ENCODE peak calls at places on chromosomes 2 and 18, in seven cellular contexts. One of them, this sample, is unnamed.

GRCh38 chr2:225429718-225430117 is 30.2 kb downstream of the NYAP2 start:
- DNase-seq in mucosa of descending colon: no peak
- DNase-seq in HS-5: no peak
- DNase-seq in sciatic nerve: no peak
- DNase-seq in upper lobe of left lung: no peak
- DNase-seq in HuH-7: no peak
- DNase-seq in NCI-H510A treated with DMSO at 0.1 percent for 48 hours: peak
- DNase-seq in this sample: peak

GRCh38 chr2:151379191-151379590 is 21.8 kb downstream of the TNFAIP6 start:
- DNase-seq in mucosa of descending colon: no peak
- DNase-seq in HS-5: no peak
- DNase-seq in sciatic nerve: no peak
- DNase-seq in upper lobe of left lung: no peak
- DNase-seq in HuH-7: no peak
- DNase-seq in NCI-H510A treated with DMSO at 0.1 percent for 48 hours: no peak
- DNase-seq in this sample: peak

GRCh38 chr2:157334335-157334734 is 8.7 kb upstream of the ERMN start:
- DNase-seq in mucosa of descending colon: no peak
- DNase-seq in HS-5: no peak
- DNase-seq in sciatic nerve: no peak
- DNase-seq in upper lobe of left lung: no peak
- DNase-seq in HuH-7: no peak
- DNase-seq in NCI-H510A treated with DMSO at 0.1 percent for 48 hours: no peak
- DNase-seq in this sample: no peak

GRCh38 chr2:172233947-172234715 is 131.4 kb upstream of the DLX2 start:
- DNase-seq in mucosa of descending colon: peak
- DNase-seq in HS-5: no peak
- DNase-seq in sciatic nerve: no peak
- DNase-seq in upper lobe of left lung: no peak
- DNase-seq in HuH-7: no peak
- DNase-seq in NCI-H510A treated with DMSO at 0.1 percent for 48 hours: no peak
- DNase-seq in this sample: no peak

GRCh38 chr2:51855683-51856082 is 823.8 kb upstream of the NRXN1 start:
- DNase-seq in mucosa of descending colon: no peak
- DNase-seq in HS-5: no peak
- DNase-seq in sciatic nerve: no peak
- DNase-seq in upper lobe of left lung: no peak
- DNase-seq in HuH-7: no peak
- DNase-seq in NCI-H510A treated with DMSO at 0.1 percent for 48 hours: no peak
- DNase-seq in this sample: no peak

GRCh38 chr2:237923507-237924163 is 43.2 kb upstream of the UBE2F start:
- DNase-seq in mucosa of descending colon: peak
- DNase-seq in HS-5: peak
- DNase-seq in sciatic nerve: peak
- DNase-seq in upper lobe of left lung: peak
- DNase-seq in HuH-7: peak
- DNase-seq in NCI-H510A treated with DMSO at 0.1 percent for 48 hours: no peak
- DNase-seq in this sample: peak

GRCh38 chr18:11553098-11553940 is 56.1 kb upstream of the SLC35G4 start:
- DNase-seq in mucosa of descending colon: no peak
- DNase-seq in HS-5: no peak
- DNase-seq in sciatic nerve: no peak
- DNase-seq in upper lobe of left lung: no peak
- DNase-seq in HuH-7: peak
- DNase-seq in NCI-H510A treated with DMSO at 0.1 percent for 48 hours: peak
- DNase-seq in this sample: peak

GRCh38 chr2:8219631-8220393 is 462.0 kb upstream of the ID2 start:
- DNase-seq in mucosa of descending colon: no peak
- DNase-seq in HS-5: no peak
- DNase-seq in sciatic nerve: no peak
- DNase-seq in upper lobe of left lung: no peak
- DNase-seq in HuH-7: no peak
- DNase-seq in NCI-H510A treated with DMSO at 0.1 percent for 48 hours: no peak
- DNase-seq in this sample: no peak

GRCh38 chr2:100427627-100428258 is 10.3 kb upstream of the CHST10 start:
- DNase-seq in mucosa of descending colon: peak
- DNase-seq in HS-5: no peak
- DNase-seq in sciatic nerve: peak
- DNase-seq in upper lobe of left lung: peak
- DNase-seq in HuH-7: peak
- DNase-seq in NCI-H510A treated with DMSO at 0.1 percent for 48 hours: no peak
- DNase-seq in this sample: peak

GRCh38 chr2:628651-629050 is 48.6 kb downstream of the TMEM18 start:
- DNase-seq in mucosa of descending colon: no peak
- DNase-seq in HS-5: no peak
- DNase-seq in sciatic nerve: no peak
- DNase-seq in upper lobe of left lung: no peak
- DNase-seq in HuH-7: no peak
- DNase-seq in NCI-H510A treated with DMSO at 0.1 percent for 48 hours: no peak
- DNase-seq in this sample: no peak

GRCh38 chr2:68100189-68100588 is 37.4 kb upstream of the C1D start:
- DNase-seq in mucosa of descending colon: no peak
- DNase-seq in HS-5: no peak
- DNase-seq in sciatic nerve: no peak
- DNase-seq in upper lobe of left lung: no peak
- DNase-seq in HuH-7: no peak
- DNase-seq in NCI-H510A treated with DMSO at 0.1 percent for 48 hours: no peak
- DNase-seq in this sample: no peak

GRCh38 chr2:33108483-33109443 is 162.0 kb downstream of the LTBP1 start:
- DNase-seq in mucosa of descending colon: no peak
- DNase-seq in HS-5: no peak
- DNase-seq in sciatic nerve: no peak
- DNase-seq in upper lobe of left lung: no peak
- DNase-seq in HuH-7: no peak
- DNase-seq in NCI-H510A treated with DMSO at 0.1 percent for 48 hours: no peak
- DNase-seq in this sample: peak

GRCh38 chr18:10013621-10014543 is 100.1 kb downstream of the VAPA start:
- DNase-seq in mucosa of descending colon: no peak
- DNase-seq in HS-5: no peak
- DNase-seq in sciatic nerve: no peak
- DNase-seq in upper lobe of left lung: no peak
- DNase-seq in HuH-7: no peak
- DNase-seq in NCI-H510A treated with DMSO at 0.1 percent for 48 hours: no peak
- DNase-seq in this sample: no peak

GRCh38 chr2:16664809-16665745 is 557 bp downstream of the CYRIA start:
- DNase-seq in mucosa of descending colon: no peak
- DNase-seq in HS-5: no peak
- DNase-seq in sciatic nerve: no peak
- DNase-seq in upper lobe of left lung: no peak
- DNase-seq in HuH-7: peak
- DNase-seq in NCI-H510A treated with DMSO at 0.1 percent for 48 hours: no peak
- DNase-seq in this sample: no peak

GRCh38 chr2:49973917-49974368 is 819.6 kb upstream of the FSHR start:
- DNase-seq in mucosa of descending colon: peak
- DNase-seq in HS-5: peak
- DNase-seq in sciatic nerve: peak
- DNase-seq in upper lobe of left lung: peak
- DNase-seq in HuH-7: peak
- DNase-seq in NCI-H510A treated with DMSO at 0.1 percent for 48 hours: peak
- DNase-seq in this sample: peak

GRCh38 chr2:134869941-134870736 is 31.7 kb downstream of the ACMSD start:
- DNase-seq in mucosa of descending colon: no peak
- DNase-seq in HS-5: no peak
- DNase-seq in sciatic nerve: no peak
- DNase-seq in upper lobe of left lung: no peak
- DNase-seq in HuH-7: no peak
- DNase-seq in NCI-H510A treated with DMSO at 0.1 percent for 48 hours: no peak
- DNase-seq in this sample: no peak

GRCh38 chr2:9777081-9777480 is 66.2 kb upstream of the TAF1B start:
- DNase-seq in mucosa of descending colon: no peak
- DNase-seq in HS-5: no peak
- DNase-seq in sciatic nerve: no peak
- DNase-seq in upper lobe of left lung: no peak
- DNase-seq in HuH-7: no peak
- DNase-seq in NCI-H510A treated with DMSO at 0.1 percent for 48 hours: no peak
- DNase-seq in this sample: no peak

GRCh38 chr2:230717595-230717994 is 5.0 kb downstream of the CAB39 start:
- DNase-seq in mucosa of descending colon: no peak
- DNase-seq in HS-5: no peak
- DNase-seq in sciatic nerve: no peak
- DNase-seq in upper lobe of left lung: no peak
- DNase-seq in HuH-7: no peak
- DNase-seq in NCI-H510A treated with DMSO at 0.1 percent for 48 hours: no peak
- DNase-seq in this sample: peak

GRCh38 chr18:76801567-76802505 is 20.5 kb upstream of the ZNF236 start:
- DNase-seq in mucosa of descending colon: peak
- DNase-seq in HS-5: no peak
- DNase-seq in sciatic nerve: peak
- DNase-seq in upper lobe of left lung: peak
- DNase-seq in HuH-7: peak
- DNase-seq in NCI-H510A treated with DMSO at 0.1 percent for 48 hours: peak
- DNase-seq in this sample: peak

GRCh38 chr2:233088598-233089345 is 28.6 kb downstream of the INPP5D start:
- DNase-seq in mucosa of descending colon: no peak
- DNase-seq in HS-5: no peak
- DNase-seq in sciatic nerve: peak
- DNase-seq in upper lobe of left lung: no peak
- DNase-seq in HuH-7: no peak
- DNase-seq in NCI-H510A treated with DMSO at 0.1 percent for 48 hours: no peak
- DNase-seq in this sample: no peak

GRCh38 chr18:44075038-44075437 is 605.6 kb upstream of the SETBP1 start:
- DNase-seq in mucosa of descending colon: no peak
- DNase-seq in HS-5: no peak
- DNase-seq in sciatic nerve: no peak
- DNase-seq in upper lobe of left lung: no peak
- DNase-seq in HuH-7: no peak
- DNase-seq in NCI-H510A treated with DMSO at 0.1 percent for 48 hours: no peak
- DNase-seq in this sample: no peak

GRCh38 chr2:18167871-18168270 is 289.4 kb downstream of the KCNS3 start:
- DNase-seq in mucosa of descending colon: no peak
- DNase-seq in HS-5: no peak
- DNase-seq in sciatic nerve: no peak
- DNase-seq in upper lobe of left lung: peak
- DNase-seq in HuH-7: no peak
- DNase-seq in NCI-H510A treated with DMSO at 0.1 percent for 48 hours: peak
- DNase-seq in this sample: no peak

GRCh38 chr2:228535396-228535795 is 353.9 kb upstream of the SPHKAP start:
- DNase-seq in mucosa of descending colon: no peak
- DNase-seq in HS-5: no peak
- DNase-seq in sciatic nerve: no peak
- DNase-seq in upper lobe of left lung: no peak
- DNase-seq in HuH-7: no peak
- DNase-seq in NCI-H510A treated with DMSO at 0.1 percent for 48 hours: peak
- DNase-seq in this sample: no peak

GRCh38 chr2:63983986-63984605 is 35.1 kb downstream of the VPS54 start:
- DNase-seq in mucosa of descending colon: no peak
- DNase-seq in HS-5: no peak
- DNase-seq in sciatic nerve: no peak
- DNase-seq in upper lobe of left lung: no peak
- DNase-seq in HuH-7: no peak
- DNase-seq in NCI-H510A treated with DMSO at 0.1 percent for 48 hours: peak
- DNase-seq in this sample: peak

GRCh38 chr2:885230-886071 is 65.2 kb upstream of the SNTG2 start:
- DNase-seq in mucosa of descending colon: no peak
- DNase-seq in HS-5: no peak
- DNase-seq in sciatic nerve: no peak
- DNase-seq in upper lobe of left lung: no peak
- DNase-seq in HuH-7: no peak
- DNase-seq in NCI-H510A treated with DMSO at 0.1 percent for 48 hours: no peak
- DNase-seq in this sample: no peak

GRCh38 chr2:202932425-202933138 is 20.5 kb downstream of the CARF start:
- DNase-seq in mucosa of descending colon: no peak
- DNase-seq in HS-5: peak
- DNase-seq in sciatic nerve: no peak
- DNase-seq in upper lobe of left lung: no peak
- DNase-seq in HuH-7: no peak
- DNase-seq in NCI-H510A treated with DMSO at 0.1 percent for 48 hours: no peak
- DNase-seq in this sample: peak

GRCh38 chr2:149290662-149291061 is 39.7 kb upstream of the LYPD6 start:
- DNase-seq in mucosa of descending colon: no peak
- DNase-seq in HS-5: no peak
- DNase-seq in sciatic nerve: no peak
- DNase-seq in upper lobe of left lung: no peak
- DNase-seq in HuH-7: no peak
- DNase-seq in NCI-H510A treated with DMSO at 0.1 percent for 48 hours: no peak
- DNase-seq in this sample: no peak

GRCh38 chr2:127665267-127665893 is 9.9 kb downstream of the LIMS2 start:
- DNase-seq in mucosa of descending colon: no peak
- DNase-seq in HS-5: no peak
- DNase-seq in sciatic nerve: no peak
- DNase-seq in upper lobe of left lung: peak
- DNase-seq in HuH-7: no peak
- DNase-seq in NCI-H510A treated with DMSO at 0.1 percent for 48 hours: no peak
- DNase-seq in this sample: no peak

GRCh38 chr2:15799432-15799827 is 140.9 kb upstream of the MYCN start:
- DNase-seq in mucosa of descending colon: no peak
- DNase-seq in HS-5: no peak
- DNase-seq in sciatic nerve: no peak
- DNase-seq in upper lobe of left lung: no peak
- DNase-seq in HuH-7: no peak
- DNase-seq in NCI-H510A treated with DMSO at 0.1 percent for 48 hours: no peak
- DNase-seq in this sample: no peak

GRCh38 chr2:16656784-16657391 is 8.7 kb downstream of the CYRIA start:
- DNase-seq in mucosa of descending colon: peak
- DNase-seq in HS-5: no peak
- DNase-seq in sciatic nerve: no peak
- DNase-seq in upper lobe of left lung: peak
- DNase-seq in HuH-7: no peak
- DNase-seq in NCI-H510A treated with DMSO at 0.1 percent for 48 hours: no peak
- DNase-seq in this sample: peak

GRCh38 chr18:58117685-58118403 is 73.8 kb downstream of the NEDD4L start:
- DNase-seq in mucosa of descending colon: no peak
- DNase-seq in HS-5: peak
- DNase-seq in sciatic nerve: no peak
- DNase-seq in upper lobe of left lung: peak
- DNase-seq in HuH-7: no peak
- DNase-seq in NCI-H510A treated with DMSO at 0.1 percent for 48 hours: peak
- DNase-seq in this sample: peak

GRCh38 chr18:63850636-63851035 is 36.9 kb upstream of the SERPINB2 start:
- DNase-seq in mucosa of descending colon: no peak
- DNase-seq in HS-5: no peak
- DNase-seq in sciatic nerve: no peak
- DNase-seq in upper lobe of left lung: no peak
- DNase-seq in HuH-7: no peak
- DNase-seq in NCI-H510A treated with DMSO at 0.1 percent for 48 hours: no peak
- DNase-seq in this sample: no peak

GRCh38 chr2:102241616-102242260 is 54.9 kb downstream of the IL1RL2 start:
- DNase-seq in mucosa of descending colon: no peak
- DNase-seq in HS-5: no peak
- DNase-seq in sciatic nerve: no peak
- DNase-seq in upper lobe of left lung: no peak
- DNase-seq in HuH-7: no peak
- DNase-seq in NCI-H510A treated with DMSO at 0.1 percent for 48 hours: no peak
- DNase-seq in this sample: no peak

GRCh38 chr2:196376984-196377877 is 205.9 kb upstream of the STK17B start:
- DNase-seq in mucosa of descending colon: no peak
- DNase-seq in HS-5: no peak
- DNase-seq in sciatic nerve: no peak
- DNase-seq in upper lobe of left lung: no peak
- DNase-seq in HuH-7: no peak
- DNase-seq in NCI-H510A treated with DMSO at 0.1 percent for 48 hours: no peak
- DNase-seq in this sample: peak

GRCh38 chr18:55343396-55344073 is 244.5 kb downstream of the TCF4 start:
- DNase-seq in mucosa of descending colon: no peak
- DNase-seq in HS-5: no peak
- DNase-seq in sciatic nerve: no peak
- DNase-seq in upper lobe of left lung: no peak
- DNase-seq in HuH-7: no peak
- DNase-seq in NCI-H510A treated with DMSO at 0.1 percent for 48 hours: peak
- DNase-seq in this sample: peak

GRCh38 chr2:176096986-176097819 is 2.4 kb upstream of the HOXD12 start:
- DNase-seq in mucosa of descending colon: peak
- DNase-seq in HS-5: peak
- DNase-seq in sciatic nerve: no peak
- DNase-seq in upper lobe of left lung: peak
- DNase-seq in HuH-7: peak
- DNase-seq in NCI-H510A treated with DMSO at 0.1 percent for 48 hours: peak
- DNase-seq in this sample: peak

GRCh38 chr2:127175821-127176354 is 44.2 kb downstream of the CYP27C1 start:
- DNase-seq in mucosa of descending colon: no peak
- DNase-seq in HS-5: no peak
- DNase-seq in sciatic nerve: peak
- DNase-seq in upper lobe of left lung: peak
- DNase-seq in HuH-7: no peak
- DNase-seq in NCI-H510A treated with DMSO at 0.1 percent for 48 hours: no peak
- DNase-seq in this sample: no peak

GRCh38 chr2:102021776-102022175 is 30.0 kb downstream of the IL1R2 start:
- DNase-seq in mucosa of descending colon: no peak
- DNase-seq in HS-5: no peak
- DNase-seq in sciatic nerve: no peak
- DNase-seq in upper lobe of left lung: no peak
- DNase-seq in HuH-7: no peak
- DNase-seq in NCI-H510A treated with DMSO at 0.1 percent for 48 hours: no peak
- DNase-seq in this sample: peak

This sample was measured in choroid plexus epithelial cell.